ENCODE peak calls at places on chromosome 20, in five cellular contexts. A is GM23248, W is HCT116, U is MM.1S, K is PC-3. E is an unnamed sample.

GRCh38 chr20:14817121-14817520 is 479.7 kb upstream of the FLRT3 start:
- DNase-seq in A (no peak), W (no peak), U (no peak), K (no peak), E (no peak)

GRCh38 chr20:2871555-2872303 is 1.6 kb upstream of the PTPRA start:
- DNase-seq in A (no peak), W (no peak), U (no peak), K (no peak), E (no peak)

GRCh38 chr20:14619411-14619810 is 282.0 kb upstream of the FLRT3 start:
- DNase-seq in A (no peak), W (no peak), U (no peak), K (no peak), E (no peak)

GRCh38 chr20:34704177-34705007 is at the start of gene TP53INP2:
- DNase-seq in A (peak), W (peak), U (peak), K (peak), E (peak)

GRCh38 chr20:59585714-59586404 is 18.5 kb upstream of the PHACTR3 start:
- DNase-seq in A (no peak), W (no peak), U (no peak), K (no peak), E (no peak)

GRCh38 chr20:60255866-60256265 is 297.6 kb downstream of the CDH26 start:
- DNase-seq in A (peak), W (no peak), U (no peak), K (no peak), E (no peak)

GRCh38 chr20:52047811-52048302 is 143.7 kb downstream of the ZFP64 start:
- DNase-seq in A (no peak), W (no peak), U (no peak), K (no peak), E (no peak)

GRCh38 chr20:11948809-11949208 is 31.1 kb downstream of the BTBD3 start:
- DNase-seq in A (no peak), W (no peak), U (no peak), K (no peak), E (no peak)

GRCh38 chr20:58566981-58567380 is 51.8 kb upstream of the APCDD1L start:
- DNase-seq in A (no peak), W (no peak), U (no peak), K (no peak), E (no peak)

GRCh38 chr20:21125072-21125848 is 622 bp upstream of the KIZ start:
- DNase-seq in A (peak), W (peak), U (no peak), K (peak), E (peak)

GRCh38 chr20:8385247-8385646 is 253.2 kb downstream of the PLCB1 start:
- DNase-seq in A (peak), W (no peak), U (no peak), K (no peak), E (no peak)

GRCh38 chr20:44446111-44446722 is 29.5 kb upstream of the TTPAL start:
- DNase-seq in A (no peak), W (no peak), U (no peak), K (no peak), E (no peak)

GRCh38 chr20:39880890-39881289 is 808.1 kb downstream of the MAFB start:
- DNase-seq in A (peak), W (no peak), U (peak), K (no peak), E (no peak)

GRCh38 chr20:44805991-44806729 is 4.2 kb downstream of the RIMS4 start:
- DNase-seq in A (peak), W (no peak), U (no peak), K (no peak), E (peak)

GRCh38 chr20:58982406-58983114 is 1.5 kb downstream of the NELFCD start:
- DNase-seq in A (peak), W (no peak), U (no peak), K (no peak), E (peak)

GRCh38 chr20:52454660-52455059 is 263.1 kb upstream of the ZFP64 start:
- DNase-seq in A (peak), W (no peak), U (no peak), K (no peak), E (no peak)

GRCh38 chr20:56343861-56344381 is 14.9 kb upstream of the FAM210B start:
- DNase-seq in A (peak), W (no peak), U (peak), K (peak), E (peak)

GRCh38 chr20:46674253-46675083 is 14.8 kb downstream of the TP53RK start:
- DNase-seq in A (no peak), W (no peak), U (no peak), K (no peak), E (no peak)

DNA sequence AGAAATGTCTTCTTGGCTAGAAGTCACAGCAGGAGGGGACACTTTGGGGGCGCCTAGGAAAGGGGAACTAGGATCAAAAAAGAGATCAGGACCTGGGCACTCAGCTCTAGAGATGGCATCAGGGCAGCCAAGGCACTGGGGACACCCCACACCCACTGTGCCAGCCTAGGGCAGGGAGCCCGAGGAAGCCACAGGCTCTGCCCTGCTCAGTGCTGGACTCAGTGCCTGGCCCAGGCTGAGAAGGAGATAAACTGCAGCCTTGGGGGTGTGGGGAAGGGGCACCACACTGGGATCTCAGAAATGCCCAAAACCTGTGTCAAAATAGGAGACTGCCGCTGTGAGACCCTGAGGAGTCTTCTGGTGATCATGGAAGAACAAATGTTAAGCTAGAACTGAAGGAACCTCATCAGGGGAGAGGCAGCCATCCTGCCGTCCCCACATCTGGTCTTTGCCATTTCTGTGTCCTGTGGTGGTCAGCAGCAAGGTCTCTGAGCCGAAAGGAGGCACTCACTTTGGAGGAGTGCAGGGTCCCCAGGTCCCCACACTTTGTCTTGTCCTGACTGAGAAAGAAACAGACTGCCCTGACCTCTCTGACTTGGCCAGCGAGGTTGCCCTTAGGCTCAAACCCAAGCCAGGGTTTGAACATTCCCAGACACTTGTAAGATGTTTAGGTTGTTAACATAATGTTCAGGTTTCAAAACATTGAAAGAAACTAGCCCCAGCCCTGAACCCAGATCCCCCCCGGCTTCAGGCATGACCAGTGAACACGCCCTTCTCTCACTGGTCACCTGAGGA is 2.3 kb downstream of the ARFRP1 start:
- DNase-seq in A (no peak), W (no peak), U (no peak), K (no peak), E (no peak)
- TF ChIP-seq EZH2phosphoT487 in A (no peak), W (no peak), U (no peak), K (no peak), E (no peak)

DNA sequence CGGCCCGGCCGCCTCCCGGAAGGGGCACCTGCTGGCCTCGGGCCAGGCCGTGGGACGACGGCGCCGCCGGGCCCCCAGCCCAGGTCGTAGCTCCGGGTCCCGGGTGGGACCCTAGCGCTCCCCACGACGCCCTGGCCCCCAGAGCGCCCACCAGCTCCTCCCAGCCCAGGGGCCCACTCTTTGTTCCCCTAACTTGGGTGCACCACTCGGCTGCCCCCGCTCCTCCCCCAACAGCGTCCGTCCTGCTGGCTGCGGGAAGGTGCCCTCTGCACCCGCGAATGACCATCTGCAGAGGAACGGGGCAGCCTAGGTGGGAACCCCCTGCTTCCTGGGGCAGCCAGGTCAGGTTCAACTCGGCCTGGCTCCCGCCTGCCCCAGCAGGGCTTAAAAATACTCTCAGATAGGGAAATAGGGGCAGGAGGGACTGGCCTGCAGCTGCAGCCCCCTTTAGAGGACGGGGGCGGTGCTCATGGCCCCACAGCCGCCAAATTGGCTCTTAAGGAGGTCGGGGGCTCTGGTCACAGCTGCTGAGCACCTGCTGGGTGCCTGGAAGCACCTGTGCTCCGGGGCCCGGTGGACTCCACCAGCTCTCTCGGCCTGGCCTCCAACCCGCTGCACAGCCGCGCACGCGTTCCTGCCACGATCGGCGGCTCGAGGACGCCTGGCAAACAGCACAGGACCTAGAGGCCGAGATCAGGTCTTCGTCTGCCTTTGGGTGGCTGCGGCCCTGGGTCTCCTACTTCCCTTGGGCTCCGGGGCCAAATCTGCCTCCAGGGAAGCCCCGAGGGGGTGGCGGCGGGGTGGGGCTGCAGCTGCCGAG is 581 bp upstream of the LAMA5 start:
- DNase-seq in A (no peak), W (no peak), U (no peak), K (peak), E (peak)
- TF ChIP-seq EZH2 in A (peak), W (no peak), U (no peak), K (no peak), E (no peak)

DNA sequence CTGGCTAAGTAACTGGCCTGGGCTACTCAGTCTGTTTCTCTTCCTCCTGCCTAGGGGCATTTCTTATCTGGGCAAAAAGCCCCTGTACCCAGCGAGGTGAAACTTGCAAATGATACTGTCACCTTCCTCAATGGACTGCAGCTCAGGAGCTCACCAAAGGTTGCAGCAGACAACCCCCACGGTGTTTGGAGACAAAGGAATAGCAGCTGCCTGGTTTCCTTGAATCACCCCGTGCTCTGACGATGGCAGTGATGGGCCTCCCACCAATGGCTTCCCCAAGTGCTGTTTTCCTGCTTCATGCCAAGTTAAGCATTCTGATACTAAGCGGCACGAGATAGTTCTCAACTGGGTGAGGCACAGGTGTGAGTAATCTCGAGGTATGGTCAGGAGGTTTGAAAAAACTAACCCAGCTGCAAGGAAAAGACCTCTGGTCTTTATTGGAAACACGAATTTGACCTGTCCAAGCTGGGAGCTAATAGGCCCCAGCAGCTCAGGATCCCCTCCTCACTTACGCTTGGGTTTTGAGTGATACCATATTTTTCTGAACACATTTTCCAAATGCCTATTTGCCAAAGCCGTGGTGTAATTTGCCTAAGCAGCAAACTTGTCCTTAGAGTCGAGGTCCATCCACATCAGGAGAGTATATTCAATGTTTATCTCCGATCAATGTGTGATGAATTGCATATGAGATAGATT is 128.1 kb downstream of the BCAS1 start:
- DNase-seq in A (no peak), W (no peak), U (peak), K (peak), E (no peak)
- H3K27ac ChIP-seq in A (peak), W (no peak), U (peak), K (peak), E (peak)

DNA sequence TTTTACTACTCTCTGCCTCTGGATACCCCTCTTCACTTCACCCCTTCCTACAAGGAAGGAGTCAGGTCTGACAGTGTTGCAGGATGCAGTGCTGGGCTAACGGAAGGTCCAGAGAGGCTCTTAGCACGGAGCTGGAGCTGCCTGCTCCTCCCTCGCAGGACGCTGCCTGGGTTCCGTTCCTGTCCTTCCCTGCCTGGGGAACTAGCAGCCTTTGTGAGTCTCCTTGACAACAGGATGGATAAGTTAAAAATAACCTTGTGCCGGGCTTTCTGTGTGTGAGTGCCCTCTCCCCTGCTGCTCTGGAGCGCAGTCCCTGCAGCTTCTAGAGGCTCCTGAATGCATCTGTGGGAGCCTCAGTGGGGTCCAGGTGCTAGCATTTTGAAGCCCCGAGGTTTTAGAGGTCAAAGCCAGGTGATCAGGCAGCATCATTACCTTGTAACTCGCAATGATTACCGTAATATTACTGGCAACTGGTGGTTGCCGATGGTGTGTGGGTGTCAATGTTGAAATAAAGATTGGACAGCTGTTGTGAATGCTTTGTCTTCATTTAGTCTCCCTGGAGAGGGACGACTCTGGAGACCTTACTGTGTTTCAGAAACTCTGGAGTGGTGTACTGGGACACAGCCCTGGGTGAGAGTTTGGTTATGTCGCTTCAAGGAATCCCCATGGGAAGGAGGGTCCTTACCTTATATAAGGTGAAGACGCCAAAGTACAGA is 44.4 kb downstream of the CDS2 start:
- DNase-seq in A (no peak), W (no peak), U (no peak), K (no peak), E (no peak)
- TF ChIP-seq EZH2phosphoT487 in A (no peak), W (no peak), U (no peak), K (no peak), E (no peak)

GRCh38 chr20:22577515-22578220 is 6.7 kb downstream of the FOXA2 start:
- DNase-seq in A (no peak), W (no peak), U (no peak), K (peak), E (peak)

GRCh38 chr20:22579119-22579427 is 5.3 kb downstream of the FOXA2 start:
- DNase-seq in A (no peak), W (no peak), U (no peak), K (no peak), E (peak)

GRCh38 chr20:22576733-22577514 is 7.4 kb downstream of the FOXA2 start:
- DNase-seq in A (no peak), W (no peak), U (no peak), K (no peak), E (no peak)

GRCh38 chr20:22579711-22580697 is 4.4 kb downstream of the FOXA2 start:
- DNase-seq in A (no peak), W (no peak), U (no peak), K (no peak), E (no peak)

DNA sequence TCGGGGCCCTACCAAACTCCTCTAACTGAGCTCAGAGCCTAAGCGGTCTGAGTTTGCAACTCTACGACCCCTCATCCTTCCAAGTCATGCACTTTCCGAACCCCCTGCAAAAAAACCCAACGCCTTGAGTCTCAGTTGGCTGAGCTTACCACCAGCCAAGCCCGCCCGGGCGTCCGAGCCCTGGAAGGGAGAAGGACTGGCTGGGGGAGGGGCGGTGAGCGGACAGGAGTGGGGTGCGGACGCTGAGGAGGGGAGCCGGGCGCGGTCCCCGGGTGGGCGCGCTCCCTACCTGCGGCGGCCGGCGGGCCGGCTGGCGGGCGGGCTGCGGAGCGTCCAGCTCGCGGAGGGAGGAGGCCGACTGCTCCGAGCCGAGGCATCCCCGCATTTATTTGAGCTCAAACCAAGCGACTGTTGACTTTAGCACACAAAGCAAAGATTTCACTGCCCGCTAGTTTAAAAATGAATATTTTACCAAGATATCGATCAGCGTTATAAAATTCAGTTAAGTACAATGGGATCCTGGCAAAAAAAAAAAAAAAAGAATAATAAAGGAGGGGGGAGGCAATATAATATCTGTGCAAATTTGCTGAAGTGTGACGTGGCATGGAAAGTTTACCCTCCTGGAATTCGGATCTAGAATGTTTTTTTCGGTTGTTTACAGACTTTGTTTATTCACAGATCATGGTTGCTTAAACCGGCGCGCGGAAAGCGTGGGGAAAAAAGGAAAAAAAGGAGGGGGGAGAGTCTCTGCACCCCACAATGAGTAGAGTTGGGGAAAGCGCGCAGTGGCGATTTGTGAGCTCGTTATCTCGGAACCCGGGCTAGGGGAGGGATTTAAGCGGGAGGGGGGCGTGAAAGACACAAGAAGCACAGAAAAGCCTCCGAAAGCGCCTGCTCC is 5.9 kb downstream of the FOXA2 start:
- DNase-seq in A (no peak), W (no peak), U (no peak), K (peak), E (peak)
- TF ChIP-seq EZH2 in A (peak), W (no peak), U (no peak), K (peak), E (peak)

GRCh38 chr20:4844325-4844724 is 122.6 kb downstream of the PRND start:
- DNase-seq in A (peak), W (no peak), U (no peak), K (no peak), E (no peak)
- H3K27ac ChIP-seq in A (no peak), W (no peak), U (no peak), K (no peak), E (no peak)

GRCh38 chr20:17427646-17428045 is 103.5 kb downstream of the BFSP1 start:
- DNase-seq in A (no peak), W (no peak), U (no peak), K (no peak), E (no peak)
- TF ChIP-seq EZH2phosphoT487 in A (no peak), W (no peak), U (no peak), K (no peak), E (no peak)

E was measured in hepatocyte.